ENCODE peak calls at places on chromosome 13, in eight cellular contexts. One of them, this sample, is unnamed.

GRCh38 chr13:114067381-114067885 is 65.0 kb downstream of the RASA3 start:
- DNase-seq in H1: no peak
- DNase-seq in uterus: no peak
- DNase-seq in stomach: no peak
- DNase-seq in Peyer's patch: no peak
- DNase-seq in A549: no peak
- DNase-seq in heart left ventricle: peak; percentile 26
- DNase-seq in esophagus squamous epithelium: no peak
- DNase-seq in this sample: no peak

GRCh38 chr13:79709526-79709925 is 228.6 kb downstream of the NDFIP2 start:
- DNase-seq in H1: no peak
- DNase-seq in uterus: no peak
- DNase-seq in stomach: no peak
- DNase-seq in Peyer's patch: no peak
- DNase-seq in A549: no peak
- DNase-seq in heart left ventricle: no peak
- DNase-seq in esophagus squamous epithelium: no peak
- DNase-seq in this sample: no peak

GRCh38 chr13:99086149-99086868 is 108.4 kb upstream of the DOCK9 start:
- DNase-seq in H1: no peak
- DNase-seq in uterus: peak; percentile 42
- DNase-seq in stomach: peak; percentile 62
- DNase-seq in Peyer's patch: peak; percentile 49
- DNase-seq in A549: peak; percentile 43
- DNase-seq in heart left ventricle: peak; percentile 55
- DNase-seq in esophagus squamous epithelium: no peak
- DNase-seq in this sample: peak; percentile 60

GRCh38 chr13:113638173-113638746 is 19.7 kb downstream of the ATP4B start:
- DNase-seq in H1: no peak
- DNase-seq in uterus: peak; percentile 1
- DNase-seq in stomach: peak; percentile 13
- DNase-seq in Peyer's patch: no peak
- DNase-seq in A549: no peak
- DNase-seq in heart left ventricle: peak; percentile 9
- DNase-seq in esophagus squamous epithelium: no peak
- DNase-seq in this sample: no peak

GRCh38 chr13:55087085-55087484 is 2053.6 kb upstream of the PRR20A start:
- DNase-seq in H1: peak; percentile 25
- DNase-seq in uterus: no peak
- DNase-seq in stomach: no peak
- DNase-seq in Peyer's patch: no peak
- DNase-seq in A549: no peak
- DNase-seq in heart left ventricle: no peak
- DNase-seq in esophagus squamous epithelium: no peak
- DNase-seq in this sample: no peak

GRCh38 chr13:54945978-54946377 is 1917.4 kb downstream of the OLFM4 start:
- DNase-seq in H1: no peak
- DNase-seq in uterus: no peak
- DNase-seq in stomach: no peak
- DNase-seq in Peyer's patch: no peak
- DNase-seq in A549: no peak
- DNase-seq in heart left ventricle: no peak
- DNase-seq in esophagus squamous epithelium: no peak
- DNase-seq in this sample: no peak

GRCh38 chr13:24618219-24618955 is 61.8 kb upstream of the ATP12A start:
- DNase-seq in H1: no peak
- DNase-seq in uterus: no peak
- DNase-seq in stomach: peak; percentile 37
- DNase-seq in Peyer's patch: peak; percentile 81
- DNase-seq in A549: no peak
- DNase-seq in heart left ventricle: no peak
- DNase-seq in esophagus squamous epithelium: no peak
- DNase-seq in this sample: no peak

GRCh38 chr13:32624441-32624840 is 38.2 kb downstream of the PDS5B start:
- DNase-seq in H1: no peak
- DNase-seq in uterus: no peak
- DNase-seq in stomach: no peak
- DNase-seq in Peyer's patch: no peak
- DNase-seq in A549: no peak
- DNase-seq in heart left ventricle: no peak
- DNase-seq in esophagus squamous epithelium: no peak
- DNase-seq in this sample: no peak

GRCh38 chr13:108777421-108778420 is 148.3 kb downstream of the MYO16 start:
- DNase-seq in H1: peak; percentile 50
- DNase-seq in uterus: no peak
- DNase-seq in stomach: no peak
- DNase-seq in Peyer's patch: no peak
- DNase-seq in A549: peak; percentile 93
- DNase-seq in heart left ventricle: no peak
- DNase-seq in esophagus squamous epithelium: no peak
- DNase-seq in this sample: no peak

GRCh38 chr13:66214467-66214866 is 1015.7 kb downstream of the PCDH9 start:
- DNase-seq in H1: no peak
- DNase-seq in uterus: no peak
- DNase-seq in stomach: no peak
- DNase-seq in Peyer's patch: no peak
- DNase-seq in A549: no peak
- DNase-seq in heart left ventricle: no peak
- DNase-seq in esophagus squamous epithelium: no peak
- DNase-seq in this sample: no peak

GRCh38 chr13:80430561-80430960 is 89.6 kb upstream of the SPRY2 start:
- DNase-seq in H1: no peak
- DNase-seq in uterus: no peak
- DNase-seq in stomach: no peak
- DNase-seq in Peyer's patch: no peak
- DNase-seq in A549: no peak
- DNase-seq in heart left ventricle: no peak
- DNase-seq in esophagus squamous epithelium: no peak
- DNase-seq in this sample: no peak

GRCh38 chr13:110874508-110874960 is 40.3 kb downstream of the ANKRD10 start:
- DNase-seq in H1: no peak
- DNase-seq in uterus: peak; percentile 92
- DNase-seq in stomach: peak; percentile 85
- DNase-seq in Peyer's patch: peak; percentile 27
- DNase-seq in A549: peak; percentile 45
- DNase-seq in heart left ventricle: peak; percentile 90
- DNase-seq in esophagus squamous epithelium: no peak
- DNase-seq in this sample: peak; percentile 80

GRCh38 chr13:26475176-26476110 is 82.0 kb upstream of the WASF3 start:
- DNase-seq in H1: peak; percentile 59
- DNase-seq in uterus: no peak
- DNase-seq in stomach: no peak
- DNase-seq in Peyer's patch: no peak
- DNase-seq in A549: no peak
- DNase-seq in heart left ventricle: no peak
- DNase-seq in esophagus squamous epithelium: no peak
- DNase-seq in this sample: no peak

GRCh38 chr13:63190219-63190618 is 1774.6 kb upstream of the PCDH20 start:
- DNase-seq in H1: no peak
- DNase-seq in uterus: no peak
- DNase-seq in stomach: no peak
- DNase-seq in Peyer's patch: no peak
- DNase-seq in A549: no peak
- DNase-seq in heart left ventricle: no peak
- DNase-seq in esophagus squamous epithelium: no peak
- DNase-seq in this sample: no peak

GRCh38 chr13:36344886-36345437 is 1.2 kb downstream of the SPART start:
- DNase-seq in H1: no peak
- DNase-seq in uterus: peak; percentile 29
- DNase-seq in stomach: no peak
- DNase-seq in Peyer's patch: no peak
- DNase-seq in A549: no peak
- DNase-seq in heart left ventricle: no peak
- DNase-seq in esophagus squamous epithelium: no peak
- DNase-seq in this sample: no peak

GRCh38 chr13:60167121-60167520 is 3.4 kb upstream of the DIAPH3 start:
- DNase-seq in H1: no peak
- DNase-seq in uterus: no peak
- DNase-seq in stomach: no peak
- DNase-seq in Peyer's patch: no peak
- DNase-seq in A549: no peak
- DNase-seq in heart left ventricle: no peak
- DNase-seq in esophagus squamous epithelium: no peak
- DNase-seq in this sample: no peak

GRCh38 chr13:60162096-60162495 is 1.6 kb downstream of the DIAPH3 start:
- DNase-seq in H1: no peak
- DNase-seq in uterus: no peak
- DNase-seq in stomach: no peak
- DNase-seq in Peyer's patch: no peak
- DNase-seq in A549: no peak
- DNase-seq in heart left ventricle: no peak
- DNase-seq in esophagus squamous epithelium: no peak
- DNase-seq in this sample: no peak

GRCh38 chr13:60163525-60164471 is at the start of gene DIAPH3:
- DNase-seq in H1: peak; percentile 90
- DNase-seq in uterus: peak; percentile 94
- DNase-seq in stomach: peak; percentile 97
- DNase-seq in Peyer's patch: peak; percentile 94
- DNase-seq in A549: peak; percentile 92
- DNase-seq in heart left ventricle: peak; percentile 96
- DNase-seq in esophagus squamous epithelium: peak; percentile 64
- DNase-seq in this sample: peak; percentile 85

GRCh38 chr13:60164490-60164889 is 762 bp upstream of the DIAPH3 start:
- DNase-seq in H1: no peak
- DNase-seq in uterus: no peak
- DNase-seq in stomach: no peak
- DNase-seq in Peyer's patch: no peak
- DNase-seq in A549: no peak
- DNase-seq in heart left ventricle: no peak
- DNase-seq in esophagus squamous epithelium: no peak
- DNase-seq in this sample: no peak

GRCh38 chr13:60165391-60166099 is 1.8 kb upstream of the DIAPH3 start:
- DNase-seq in H1: no peak
- DNase-seq in uterus: no peak
- DNase-seq in stomach: no peak
- DNase-seq in Peyer's patch: no peak
- DNase-seq in A549: no peak
- DNase-seq in heart left ventricle: no peak
- DNase-seq in esophagus squamous epithelium: no peak
- DNase-seq in this sample: no peak
- TF ChIP-seq POLR2A in H1: no peak
- TF ChIP-seq POLR2A in uterus: no peak
- TF ChIP-seq POLR2A in stomach: no peak
- TF ChIP-seq POLR2A in Peyer's patch: no peak
- TF ChIP-seq POLR2A in A549: no peak
- TF ChIP-seq POLR2A in heart left ventricle: no peak
- TF ChIP-seq POLR2A in esophagus squamous epithelium: no peak
- TF ChIP-seq POLR2A in this sample: no peak

GRCh38 chr13:45336025-45336800 is 4.8 kb downstream of the TPT1 start:
- DNase-seq in H1: no peak
- DNase-seq in uterus: no peak
- DNase-seq in stomach: no peak
- DNase-seq in Peyer's patch: no peak
- DNase-seq in A549: no peak
- DNase-seq in heart left ventricle: no peak
- DNase-seq in esophagus squamous epithelium: no peak
- DNase-seq in this sample: no peak
- TF ChIP-seq POLR2A in H1: peak; percentile 64
- TF ChIP-seq POLR2A in uterus: no peak
- TF ChIP-seq POLR2A in stomach: no peak
- TF ChIP-seq POLR2A in Peyer's patch: no peak
- TF ChIP-seq POLR2A in A549: no peak
- TF ChIP-seq POLR2A in heart left ventricle: no peak
- TF ChIP-seq POLR2A in esophagus squamous epithelium: no peak
- TF ChIP-seq POLR2A in this sample: peak; percentile 17

GRCh38 chr13:50080158-50080855 is 65.1 kb downstream of the KCNRG start:
- DNase-seq in H1: no peak
- DNase-seq in uterus: peak; percentile 34
- DNase-seq in stomach: no peak
- DNase-seq in Peyer's patch: no peak
- DNase-seq in A549: peak; percentile 37
- DNase-seq in heart left ventricle: no peak
- DNase-seq in esophagus squamous epithelium: no peak
- DNase-seq in this sample: no peak

GRCh38 chr13:50081899-50082425 is 66.7 kb downstream of the KCNRG start:
- DNase-seq in H1: peak; percentile 99
- DNase-seq in uterus: peak; percentile 98
- DNase-seq in stomach: peak; percentile 98
- DNase-seq in Peyer's patch: peak; percentile 98
- DNase-seq in A549: peak; percentile 97
- DNase-seq in heart left ventricle: peak; percentile 97
- DNase-seq in esophagus squamous epithelium: peak; percentile 92
- DNase-seq in this sample: peak; percentile 63

GRCh38 chr13:50082426-50083283 is 67.4 kb downstream of the KCNRG start:
- DNase-seq in H1: no peak
- DNase-seq in uterus: peak; percentile 60
- DNase-seq in stomach: peak; percentile 91
- DNase-seq in Peyer's patch: peak; percentile 90
- DNase-seq in A549: peak; percentile 91
- DNase-seq in heart left ventricle: peak; percentile 64
- DNase-seq in esophagus squamous epithelium: no peak
- DNase-seq in this sample: peak; percentile 38

GRCh38 chr13:50080856-50081105 is 65.5 kb downstream of the KCNRG start:
- DNase-seq in H1: no peak
- DNase-seq in uterus: no peak
- DNase-seq in stomach: no peak
- DNase-seq in Peyer's patch: no peak
- DNase-seq in A549: no peak
- DNase-seq in heart left ventricle: no peak
- DNase-seq in esophagus squamous epithelium: no peak
- DNase-seq in this sample: no peak

DNA sequence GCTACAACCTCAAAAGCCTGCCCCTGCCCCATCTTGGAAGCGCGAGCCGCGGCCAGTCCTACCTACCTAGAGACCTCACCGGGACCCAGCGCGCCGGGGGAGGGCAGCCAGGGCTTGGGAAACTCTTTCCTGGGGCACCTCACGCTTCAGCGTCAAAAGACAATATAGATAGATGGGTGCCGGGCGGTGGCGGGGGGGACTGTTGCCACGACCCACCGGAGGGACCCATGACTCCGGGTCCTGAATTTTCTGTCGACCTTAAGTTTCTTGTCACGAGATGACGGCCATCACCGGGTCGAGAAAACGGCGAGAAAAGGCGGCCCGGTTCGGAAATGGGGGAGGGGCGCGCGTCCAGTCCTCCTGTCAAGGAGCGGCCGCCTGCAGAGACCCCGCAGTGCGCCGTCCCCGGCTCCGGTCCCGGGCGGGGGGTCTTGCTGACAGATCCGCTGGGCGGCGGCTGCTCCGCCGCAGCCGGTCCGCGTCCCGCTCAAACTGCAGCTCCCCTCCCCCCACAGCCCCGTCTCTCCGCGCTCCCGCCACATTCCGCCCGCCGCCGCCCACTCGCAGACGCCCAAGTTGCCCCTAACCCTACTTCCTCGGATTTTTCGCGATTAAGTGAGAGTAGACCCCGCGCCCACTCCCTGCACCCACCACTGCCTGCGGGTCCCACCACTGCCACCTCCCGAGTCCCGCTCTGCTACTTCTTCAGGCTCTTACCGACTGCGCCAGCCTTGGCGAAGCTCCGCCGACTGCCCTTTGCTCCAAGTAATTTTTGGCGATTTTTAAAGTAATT is 66.1 kb downstream of the KCNRG start:
- DNase-seq in H1: no peak
- DNase-seq in uterus: peak; percentile 54
- DNase-seq in stomach: peak; percentile 48
- DNase-seq in Peyer's patch: peak; percentile 61
- DNase-seq in A549: peak; percentile 43
- DNase-seq in heart left ventricle: peak; percentile 56
- DNase-seq in esophagus squamous epithelium: peak; percentile 14
- DNase-seq in this sample: no peak
- TF ChIP-seq POLR2A in H1: no peak
- TF ChIP-seq POLR2A in uterus: no peak
- TF ChIP-seq POLR2A in stomach: no peak
- TF ChIP-seq POLR2A in Peyer's patch: no peak
- TF ChIP-seq POLR2A in A549: peak; percentile 17
- TF ChIP-seq POLR2A in heart left ventricle: no peak
- TF ChIP-seq POLR2A in esophagus squamous epithelium: no peak
- TF ChIP-seq POLR2A in this sample: peak; percentile 19

GRCh38 chr13:111941845-111942447 is 125.0 kb upstream of the SOX1 start:
- DNase-seq in H1: no peak
- DNase-seq in uterus: no peak
- DNase-seq in stomach: no peak
- DNase-seq in Peyer's patch: no peak
- DNase-seq in A549: no peak
- DNase-seq in heart left ventricle: no peak
- DNase-seq in esophagus squamous epithelium: no peak
- DNase-seq in this sample: no peak
- TF ChIP-seq POLR2A in H1: no peak
- TF ChIP-seq POLR2A in uterus: no peak
- TF ChIP-seq POLR2A in stomach: no peak
- TF ChIP-seq POLR2A in Peyer's patch: no peak
- TF ChIP-seq POLR2A in A549: no peak
- TF ChIP-seq POLR2A in heart left ventricle: no peak
- TF ChIP-seq POLR2A in esophagus squamous epithelium: no peak
- TF ChIP-seq POLR2A in this sample: no peak